ENCODE peak calls at places on chromosomes 6 and 20, in six cellular contexts. N is iPS-NIHi11, K is GM23248, A is fibroblast of mammary gland, B is AG09309, E is right cardiac atrium. I is an unnamed sample.

GRCh38 chr6:53986721-53987526 is 124.3 kb upstream of the MLIP start:
- DNase-seq in K (peak; percentile 53), A (peak; percentile 78), E (no peak), B (no peak), N (no peak), I (peak; percentile 4)

GRCh38 chr6:150499882-150500312 is 99.8 kb upstream of the PLEKHG1 start:
- DNase-seq in N (no peak), E (no peak), B (no peak), K (no peak), A (no peak), I (no peak)

GRCh38 chr20:50308513-50309279 is 118.1 kb downstream of the CEBPB start:
- DNase-seq in B (peak; percentile 98), K (peak; percentile 97), N (peak; percentile 83), E (peak; percentile 97), A (peak; percentile 99), I (peak; percentile 73)

GRCh38 chr6:74597266-74597665 is 608.6 kb downstream of the COL12A1 start:
- DNase-seq in B (no peak), N (no peak), K (peak; percentile 59), E (no peak), A (peak; percentile 82), I (no peak)

GRCh38 chr20:23358923-23359572 is 2.9 kb upstream of the GZF1 start:
- DNase-seq in K (no peak), B (no peak), A (no peak), E (no peak), N (no peak), I (no peak)

GRCh38 chr6:90989763-90990162 is 402.9 kb upstream of the MAP3K7 start:
- DNase-seq in N (no peak), E (no peak), A (no peak), B (no peak), K (no peak), I (no peak)

GRCh38 chr6:139277161-139277560 is 14.6 kb downstream of the TXLNB start:
- DNase-seq in K (no peak), E (peak; percentile 57), B (no peak), A (no peak), N (no peak), I (no peak)

GRCh38 chr6:168313371-168314028 is 6.1 kb downstream of the DACT2 start:
- DNase-seq in B (no peak), K (no peak), A (no peak), E (peak; percentile 49), N (no peak), I (peak; percentile 73)

GRCh38 chr20:48760403-48760889 is 67.4 kb downstream of the PREX1 start:
- DNase-seq in K (peak; percentile 51), N (no peak), E (no peak), A (peak; percentile 31), B (no peak), I (no peak)

GRCh38 chr6:146741609-146742008 is 142.8 kb downstream of the ADGB start:
- DNase-seq in N (no peak), E (no peak), K (no peak), A (peak; percentile 4), B (no peak), I (no peak)

GRCh38 chr6:36127462-36128016 is 2.8 kb upstream of the MAPK13 start:
- DNase-seq in K (peak; percentile 94), E (peak; percentile 72), A (peak; percentile 94), N (no peak), B (peak; percentile 48), I (no peak)

GRCh38 chr20:62580733-62581132 is 61.6 kb upstream of the SLCO4A1 start:
- DNase-seq in B (no peak), K (no peak), A (no peak), N (no peak), E (peak; percentile 39), I (no peak)

GRCh38 chr6:144033816-144034540 is 25.9 kb upstream of the PLAGL1 start:
- DNase-seq in K (peak; percentile 94), E (no peak), N (no peak), A (peak; percentile 90), B (peak; percentile 55), I (peak; percentile 8)

GRCh38 chr6:147205690-147206600 is 1.7 kb downstream of the STXBP5 start:
- DNase-seq in K (peak; percentile 42), E (no peak), B (no peak), N (no peak), A (peak; percentile 78), I (peak; percentile 11)

GRCh38 chr6:14664112-14664592 is 546.6 kb downstream of the CD83 start:
- DNase-seq in E (no peak), K (no peak), A (no peak), N (no peak), B (no peak), I (no peak)

GRCh38 chr6:56593801-56594318 is 48.8 kb downstream of the DST start:
- DNase-seq in N (no peak), E (no peak), B (peak; percentile 5), A (peak; percentile 50), K (peak; percentile 54), I (no peak)

GRCh38 chr20:31602779-31603441 is 2.2 kb upstream of the ID1 start:
- DNase-seq in K (peak; percentile 94), A (peak; percentile 82), N (no peak), E (peak; percentile 51), B (no peak), I (no peak)